ENCODE peak calls at places on chromosomes 4 and X, in four cellular contexts. L is H1, K is HepG2, A is GM12878. R is an unnamed sample.
A peak's percentile ranks its signal among the peaks of the same experiment; 100 is the strongest.

GRCh38 chr4:2261110-2261852 is 628 bp downstream of the MXD4 start:
- DNase-seq in L (peak; percentile 78), K (no peak), A (no peak), R (no peak)

GRCh38 chr4:51840791-51841190 is 2.2 kb upstream of the DCUN1D4 start:
- DNase-seq in L (no peak), K (no peak), A (no peak), R (no peak)

GRCh38 chr4:52864816-52865215 is 2.7 kb downstream of the RASL11B start:
- DNase-seq in L (no peak), K (no peak), A (no peak), R (no peak)

GRCh38 chrX:106742193-106742592 is 15.7 kb downstream of the RNF128 start:
- DNase-seq in L (no peak), K (no peak), A (no peak), R (no peak)

GRCh38 chr4:183658362-183659028 is 490 bp downstream of the RWDD4 start:
- DNase-seq in L (peak; percentile 67), K (peak; percentile 37), A (no peak), R (no peak)

GRCh38 chr4:134787315-134787714 is 585.7 kb upstream of the PABPC4L start:
- DNase-seq in L (no peak), K (no peak), A (no peak), R (no peak)

GRCh38 chrX:99242001-99242400 is 1168.1 kb downstream of the PCDH19 start:
- DNase-seq in L (peak; percentile 48), K (no peak), A (no peak), R (peak; percentile 28)

GRCh38 chr4:61938250-61938846 is 738.2 kb downstream of the ADGRL3 start:
- DNase-seq in L (no peak), K (no peak), A (no peak), R (no peak)

GRCh38 chrX:129706395-129707072 is 32.2 kb upstream of the XPNPEP2 start:
- DNase-seq in L (no peak), K (no peak), A (no peak), R (no peak)

GRCh38 chr4:107153956-107154355 is 117.8 kb upstream of the DKK2 start:
- DNase-seq in L (no peak), K (no peak), A (no peak), R (no peak)

GRCh38 chr4:153514001-153514526 is 47.9 kb downstream of the TMEM131L start:
- DNase-seq in L (no peak), K (no peak), A (no peak), R (no peak)

GRCh38 chr4:174592985-174593335 is 70.7 kb upstream of the HPGD start:
- DNase-seq in L (no peak), K (no peak), A (no peak), R (no peak)

GRCh38 chrX:33725556-33726232 is 406.4 kb downstream of the FAM47A start:
- DNase-seq in L (peak; percentile 39), K (no peak), A (no peak), R (peak; percentile 22)

GRCh38 chrX:109848451-109849050 is 115.5 kb upstream of the ACSL4 start:
- DNase-seq in L (no peak), K (peak; percentile 66), A (no peak), R (no peak)

GRCh38 chr4:108270466-108271450 is 102.0 kb upstream of the LEF1 start:
- DNase-seq in L (no peak), K (no peak), A (no peak), R (no peak)

GRCh38 chrX:107672955-107673378 is 44.7 kb downstream of the PRPS1 start:
- DNase-seq in L (peak; percentile 56), K (peak; percentile 28), A (no peak), R (no peak)

GRCh38 chrX:38262715-38263620 is 42.3 kb upstream of the SRPX start:
- DNase-seq in L (no peak), K (no peak), A (no peak), R (no peak)

GRCh38 chr4:180455226-180455625 is 1788.0 kb upstream of the TENM3 start:
- DNase-seq in L (no peak), K (no peak), A (no peak), R (no peak)

DNA sequence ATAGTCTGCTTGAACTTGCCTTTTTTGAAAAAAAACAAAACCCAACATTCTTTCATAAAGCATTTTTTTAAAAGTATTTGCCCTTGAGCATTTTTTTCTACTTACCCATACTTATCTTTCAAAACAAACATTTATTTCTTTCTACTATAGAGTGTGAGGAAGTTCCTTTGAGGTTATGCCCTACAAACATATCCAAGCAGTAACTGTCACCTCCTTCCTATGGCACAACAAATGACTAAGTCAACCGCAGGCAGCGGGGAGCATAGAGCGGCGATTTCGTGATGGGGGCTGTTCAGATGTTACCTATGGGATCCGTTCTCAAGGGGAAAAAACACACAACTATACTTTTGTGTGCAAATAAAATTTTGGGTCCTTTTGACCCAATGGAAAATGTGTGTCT is 19.4 kb downstream of the SPRY1 start:
- DNase-seq in L (no peak), K (peak; percentile 82), A (no peak), R (no peak)
- TF ChIP-seq SUZ12 in L (no peak), K (no peak), A (no peak), R (no peak)

DNA sequence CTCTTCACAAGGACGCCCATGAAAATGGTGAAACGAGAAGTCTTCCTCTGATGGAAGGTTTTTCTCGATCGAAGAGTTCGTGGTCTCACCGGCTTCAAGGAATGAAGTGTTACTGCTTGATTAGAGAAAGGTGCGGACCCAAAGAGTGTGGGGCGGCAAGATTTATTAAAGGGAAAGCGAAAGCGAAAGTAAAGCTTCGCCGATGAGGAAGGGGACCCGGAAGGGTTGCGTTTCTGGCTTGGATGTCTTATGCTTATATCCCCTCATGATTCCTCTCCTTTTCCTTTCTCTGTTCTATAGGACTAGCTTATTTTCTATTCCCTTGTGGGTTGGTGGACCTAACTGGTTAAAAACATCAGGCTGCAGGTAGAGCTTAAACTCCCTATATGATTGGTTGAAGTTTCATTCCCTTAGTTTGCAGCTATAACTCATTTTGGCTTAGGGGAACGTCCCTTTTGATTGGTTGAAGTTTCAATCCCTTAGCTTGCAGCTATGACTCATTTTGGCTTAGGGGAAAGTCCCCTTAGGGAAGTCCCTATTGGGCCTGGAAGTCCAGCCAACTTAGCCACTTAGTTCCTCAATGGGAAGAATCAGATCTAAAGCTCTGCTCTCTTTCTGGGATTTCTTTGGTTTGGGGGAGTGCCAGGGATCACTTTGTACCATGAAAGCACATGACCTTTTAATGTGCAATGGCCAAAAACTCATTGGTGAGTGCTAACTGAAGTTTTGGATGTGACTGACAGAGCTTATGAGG is 1025.0 kb upstream of the PCDH10 start:
- DNase-seq in L (peak; percentile 47), K (no peak), A (peak; percentile 25), R (no peak)
- TF ChIP-seq YY1 in L (no peak), K (no peak), A (no peak), R (no peak)

GRCh38 chr4:94744830-94745229 is 12.9 kb upstream of the BMPR1B start:
- DNase-seq in L (no peak), K (no peak), A (no peak), R (no peak)

GRCh38 chr4:94741304-94741703 is 16.5 kb upstream of the BMPR1B start:
- DNase-seq in L (no peak), K (no peak), A (no peak), R (no peak)

GRCh38 chr4:94746746-94747145 is 11.0 kb upstream of the BMPR1B start:
- DNase-seq in L (no peak), K (no peak), A (no peak), R (no peak)

GRCh38 chr4:94739741-94740140 is 18.0 kb upstream of the BMPR1B start:
- DNase-seq in L (no peak), K (no peak), A (no peak), R (no peak)

GRCh38 chr4:94743838-94744237 is 13.9 kb upstream of the BMPR1B start:
- DNase-seq in L (no peak), K (no peak), A (no peak), R (no peak)
- TF ChIP-seq SUZ12 in L (no peak), K (no peak), A (no peak), R (no peak)

DNA sequence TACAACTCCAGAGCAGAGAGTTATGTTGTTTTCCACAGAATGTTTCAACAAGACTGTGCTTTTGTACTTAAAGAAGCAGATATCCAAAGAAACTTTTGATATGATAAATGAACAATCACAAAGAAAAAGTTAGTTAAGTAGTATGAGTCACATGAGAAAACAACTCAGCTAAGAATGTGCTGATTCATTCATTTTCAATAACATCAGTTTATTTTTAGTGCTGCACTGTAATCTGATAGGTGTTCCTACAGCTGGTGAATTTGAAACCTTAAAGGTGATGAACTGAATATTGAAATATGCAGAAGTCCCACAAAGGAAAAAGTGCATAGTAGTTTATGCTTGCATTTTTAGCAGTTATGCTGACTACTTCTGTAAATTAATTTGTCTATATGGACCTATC is 180.3 kb upstream of the TENM3 start:
- DNase-seq in L (no peak), K (no peak), A (no peak), R (no peak)
- TF ChIP-seq YY1 in L (no peak), K (no peak), A (no peak), R (no peak)

GRCh38 chrX:16112428-16112827 is 10.9 kb upstream of the GRPR start:
- DNase-seq in L (no peak), K (no peak), A (no peak), R (no peak)

GRCh38 chrX:16114640-16115039 is 8.7 kb upstream of the GRPR start:
- DNase-seq in L (no peak), K (no peak), A (no peak), R (no peak)

GRCh38 chrX:16119353-16120220 is 3.8 kb upstream of the GRPR start:
- DNase-seq in L (no peak), K (no peak), A (peak; percentile 82), R (no peak)

DNA sequence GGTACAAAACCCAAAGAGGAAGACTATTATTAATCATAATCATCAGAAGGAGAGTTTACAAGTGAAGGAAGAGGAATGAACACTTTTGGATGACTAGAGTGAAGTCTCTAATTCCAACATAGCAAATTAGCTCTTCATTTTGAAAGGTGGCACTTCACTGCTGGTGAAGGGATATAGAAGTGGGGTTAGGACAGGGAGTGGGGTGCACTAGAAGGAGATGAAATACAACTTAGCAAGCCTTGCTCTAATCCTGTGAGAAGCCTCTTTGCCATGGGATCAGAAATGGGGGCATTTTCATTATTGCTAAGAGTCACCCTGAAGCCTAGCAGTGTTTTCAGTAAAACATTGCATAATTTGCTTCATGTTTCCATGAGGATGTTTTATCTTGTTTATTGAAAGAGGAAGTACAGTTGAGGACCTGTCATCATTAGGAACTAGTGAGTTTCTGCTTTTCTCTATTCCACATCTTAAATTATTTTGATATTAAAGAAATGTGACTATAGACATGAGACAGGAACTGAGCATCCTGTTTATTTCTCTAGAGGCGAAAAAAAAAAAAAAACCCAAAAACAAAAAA is 9.3 kb upstream of the GRPR start:
- DNase-seq in L (no peak), K (no peak), A (no peak), R (no peak)
- TF ChIP-seq SUZ12 in L (no peak), K (no peak), A (no peak), R (no peak)

R was measured in NT2/D1.